ENCODE peak calls at places on chromosomes 7 and 10, in nine cellular contexts. One of them, this sample, is unnamed.

GRCh38 chr7:84060760-84061261 is 133.8 kb downstream of the SEMA3A start:
- DNase-seq in left lung: no peak
- DNase-seq in lower lobe of right lung: no peak
- DNase-seq in cardiac muscle cell: peak; percentile 21
- DNase-seq in Panc1: peak; percentile 28
- DNase-seq in lung: no peak
- DNase-seq in tibial nerve: no peak
- DNase-seq in GM23338: no peak
- DNase-seq in tibial artery: no peak
- DNase-seq in this sample: no peak

GRCh38 chr10:75679546-75679945 is 248.1 kb downstream of the LRMDA start:
- DNase-seq in left lung: no peak
- DNase-seq in lower lobe of right lung: no peak
- DNase-seq in cardiac muscle cell: no peak
- DNase-seq in Panc1: no peak
- DNase-seq in lung: no peak
- DNase-seq in tibial nerve: no peak
- DNase-seq in GM23338: no peak
- DNase-seq in tibial artery: no peak
- DNase-seq in this sample: no peak

GRCh38 chr10:22002531-22003110 is 909 bp downstream of the DNAJC1 start:
- DNase-seq in left lung: no peak
- DNase-seq in lower lobe of right lung: no peak
- DNase-seq in cardiac muscle cell: peak; percentile 76
- DNase-seq in Panc1: no peak
- DNase-seq in lung: no peak
- DNase-seq in tibial nerve: no peak
- DNase-seq in GM23338: peak; percentile 12
- DNase-seq in tibial artery: no peak
- DNase-seq in this sample: no peak

GRCh38 chr10:49228677-49229076 is 40.5 kb upstream of the TMEM273 start:
- DNase-seq in left lung: no peak
- DNase-seq in lower lobe of right lung: no peak
- DNase-seq in cardiac muscle cell: no peak
- DNase-seq in Panc1: no peak
- DNase-seq in lung: no peak
- DNase-seq in tibial nerve: no peak
- DNase-seq in GM23338: no peak
- DNase-seq in tibial artery: no peak
- DNase-seq in this sample: no peak

GRCh38 chr10:127872871-127873600 is 19.7 kb downstream of the CLRN3 start:
- DNase-seq in left lung: no peak
- DNase-seq in lower lobe of right lung: no peak
- DNase-seq in cardiac muscle cell: peak; percentile 34
- DNase-seq in Panc1: no peak
- DNase-seq in lung: no peak
- DNase-seq in tibial nerve: no peak
- DNase-seq in GM23338: no peak
- DNase-seq in tibial artery: no peak
- DNase-seq in this sample: no peak

GRCh38 chr10:132331259-132331955 is 586 bp upstream of the LRRC27 start:
- DNase-seq in left lung: no peak
- DNase-seq in lower lobe of right lung: no peak
- DNase-seq in cardiac muscle cell: no peak
- DNase-seq in Panc1: no peak
- DNase-seq in lung: no peak
- DNase-seq in tibial nerve: no peak
- DNase-seq in GM23338: no peak
- DNase-seq in tibial artery: no peak
- DNase-seq in this sample: no peak

GRCh38 chr7:32659853-32660252 is 164.6 kb downstream of the AVL9 start:
- DNase-seq in left lung: no peak
- DNase-seq in lower lobe of right lung: no peak
- DNase-seq in cardiac muscle cell: no peak
- DNase-seq in Panc1: no peak
- DNase-seq in lung: no peak
- DNase-seq in tibial nerve: no peak
- DNase-seq in GM23338: no peak
- DNase-seq in tibial artery: no peak
- DNase-seq in this sample: no peak

GRCh38 chr10:102752934-102753664 is 9.4 kb downstream of the WBP1L start:
- DNase-seq in left lung: no peak
- DNase-seq in lower lobe of right lung: no peak
- DNase-seq in cardiac muscle cell: peak; percentile 81
- DNase-seq in Panc1: no peak
- DNase-seq in lung: no peak
- DNase-seq in tibial nerve: no peak
- DNase-seq in GM23338: peak; percentile 75
- DNase-seq in tibial artery: peak; percentile 58
- DNase-seq in this sample: no peak

GRCh38 chr7:23530355-23530754 is 1.4 kb downstream of the TRA2A start:
- DNase-seq in left lung: no peak
- DNase-seq in lower lobe of right lung: no peak
- DNase-seq in cardiac muscle cell: peak; percentile 47
- DNase-seq in Panc1: no peak
- DNase-seq in lung: no peak
- DNase-seq in tibial nerve: no peak
- DNase-seq in GM23338: peak; percentile 71
- DNase-seq in tibial artery: no peak
- DNase-seq in this sample: no peak

GRCh38 chr7:127872122-127872521 is 159.1 kb downstream of the LRRC4 start:
- DNase-seq in left lung: no peak
- DNase-seq in lower lobe of right lung: no peak
- DNase-seq in cardiac muscle cell: no peak
- DNase-seq in Panc1: no peak
- DNase-seq in lung: no peak
- DNase-seq in tibial nerve: no peak
- DNase-seq in GM23338: no peak
- DNase-seq in tibial artery: no peak
- DNase-seq in this sample: no peak

GRCh38 chr10:60114765-60115586 is 208.6 kb upstream of the CCDC6 start:
- DNase-seq in left lung: no peak
- DNase-seq in lower lobe of right lung: no peak
- DNase-seq in cardiac muscle cell: peak; percentile 91
- DNase-seq in Panc1: no peak
- DNase-seq in lung: no peak
- DNase-seq in tibial nerve: no peak
- DNase-seq in GM23338: peak; percentile 89
- DNase-seq in tibial artery: no peak
- DNase-seq in this sample: no peak

GRCh38 chr7:7051221-7051877 is 131.0 kb upstream of the C1GALT1 start:
- DNase-seq in left lung: no peak
- DNase-seq in lower lobe of right lung: no peak
- DNase-seq in cardiac muscle cell: peak; percentile 2
- DNase-seq in Panc1: no peak
- DNase-seq in lung: no peak
- DNase-seq in tibial nerve: no peak
- DNase-seq in GM23338: no peak
- DNase-seq in tibial artery: no peak
- DNase-seq in this sample: no peak

GRCh38 chr7:50334341-50334994 is 30.0 kb downstream of the IKZF1 start:
- DNase-seq in left lung: no peak
- DNase-seq in lower lobe of right lung: no peak
- DNase-seq in cardiac muscle cell: no peak
- DNase-seq in Panc1: no peak
- DNase-seq in lung: no peak
- DNase-seq in tibial nerve: no peak
- DNase-seq in GM23338: no peak
- DNase-seq in tibial artery: no peak
- DNase-seq in this sample: no peak

GRCh38 chr7:1466524-1467271 is 7.4 kb upstream of the MICALL2 start:
- DNase-seq in left lung: peak; percentile 76
- DNase-seq in lower lobe of right lung: peak; percentile 78
- DNase-seq in cardiac muscle cell: peak; percentile 53
- DNase-seq in Panc1: no peak
- DNase-seq in lung: peak; percentile 70
- DNase-seq in tibial nerve: peak; percentile 65
- DNase-seq in GM23338: peak; percentile 51
- DNase-seq in tibial artery: peak; percentile 79
- DNase-seq in this sample: peak; percentile 81

GRCh38 chr7:119783799-119784198 is 489.2 kb upstream of the KCND2 start:
- DNase-seq in left lung: no peak
- DNase-seq in lower lobe of right lung: no peak
- DNase-seq in cardiac muscle cell: peak; percentile 68
- DNase-seq in Panc1: no peak
- DNase-seq in lung: no peak
- DNase-seq in tibial nerve: no peak
- DNase-seq in GM23338: no peak
- DNase-seq in tibial artery: no peak
- DNase-seq in this sample: peak; percentile 5

GRCh38 chr10:1141701-1142100 is 85.5 kb downstream of the WDR37 start:
- DNase-seq in left lung: no peak
- DNase-seq in lower lobe of right lung: no peak
- DNase-seq in cardiac muscle cell: no peak
- DNase-seq in Panc1: no peak
- DNase-seq in lung: no peak
- DNase-seq in tibial nerve: no peak
- DNase-seq in GM23338: no peak
- DNase-seq in tibial artery: no peak
- DNase-seq in this sample: no peak

GRCh38 chr10:1141261-1141660 is 85.1 kb downstream of the WDR37 start:
- DNase-seq in left lung: no peak
- DNase-seq in lower lobe of right lung: no peak
- DNase-seq in cardiac muscle cell: no peak
- DNase-seq in Panc1: no peak
- DNase-seq in lung: no peak
- DNase-seq in tibial nerve: no peak
- DNase-seq in GM23338: no peak
- DNase-seq in tibial artery: no peak
- DNase-seq in this sample: no peak

GRCh38 chr10:1137499-1138163 is 81.4 kb downstream of the WDR37 start:
- DNase-seq in left lung: no peak
- DNase-seq in lower lobe of right lung: no peak
- DNase-seq in cardiac muscle cell: no peak
- DNase-seq in Panc1: no peak
- DNase-seq in lung: no peak
- DNase-seq in tibial nerve: no peak
- DNase-seq in GM23338: no peak
- DNase-seq in tibial artery: no peak
- DNase-seq in this sample: no peak

GRCh38 chr10:1136268-1136667 is 80.1 kb downstream of the WDR37 start:
- DNase-seq in left lung: no peak
- DNase-seq in lower lobe of right lung: no peak
- DNase-seq in cardiac muscle cell: no peak
- DNase-seq in Panc1: no peak
- DNase-seq in lung: no peak
- DNase-seq in tibial nerve: no peak
- DNase-seq in GM23338: no peak
- DNase-seq in tibial artery: no peak
- DNase-seq in this sample: no peak

DNA sequence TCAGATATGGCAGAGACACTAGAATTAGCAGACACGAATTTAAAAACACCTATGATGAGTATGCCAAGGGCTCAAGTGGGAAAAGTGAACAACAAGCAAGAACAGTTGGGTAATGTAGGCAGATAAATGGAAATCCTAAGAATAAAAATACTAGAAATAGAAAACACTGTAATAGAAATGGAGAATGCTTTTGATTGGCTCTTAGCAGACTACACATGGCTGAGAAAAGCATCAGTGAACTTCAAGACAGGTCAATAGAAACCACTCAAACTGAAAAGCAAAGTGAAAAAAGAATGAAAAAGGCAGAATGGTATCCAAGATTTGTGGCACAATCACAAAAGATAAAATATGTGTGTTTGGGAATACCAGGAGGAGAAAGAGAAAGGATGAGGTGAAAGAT is 82.3 kb downstream of the WDR37 start:
- DNase-seq in left lung: no peak
- DNase-seq in lower lobe of right lung: no peak
- DNase-seq in cardiac muscle cell: no peak
- DNase-seq in Panc1: no peak
- DNase-seq in lung: no peak
- DNase-seq in tibial nerve: no peak
- DNase-seq in GM23338: no peak
- DNase-seq in tibial artery: no peak
- DNase-seq in this sample: no peak
- H3K4me1 ChIP-seq in left lung: no peaks in the 10 kb centered on the region
- H3K4me1 ChIP-seq in lower lobe of right lung: no peaks in the 10 kb centered on the region
- H3K4me1 ChIP-seq in cardiac muscle cell: no peaks in the 10 kb centered on the region
- H3K4me1 ChIP-seq in Panc1: no peaks in the 10 kb centered on the region
- H3K4me1 ChIP-seq in lung: no peaks in the 10 kb centered on the region
- H3K4me1 ChIP-seq in tibial nerve: no peaks in the 10 kb centered on the region
- H3K4me1 ChIP-seq in GM23338: no peaks in the 10 kb centered on the region
- H3K4me1 ChIP-seq in tibial artery: no peaks in the 10 kb centered on the region
- H3K4me1 ChIP-seq in this sample: no peaks in the 10 kb centered on the region

GRCh38 chr10:91219371-91220193 is 881 bp upstream of the PCGF5 start:
- DNase-seq in left lung: no peak
- DNase-seq in lower lobe of right lung: no peak
- DNase-seq in cardiac muscle cell: no peak
- DNase-seq in Panc1: no peak
- DNase-seq in lung: no peak
- DNase-seq in tibial nerve: no peak
- DNase-seq in GM23338: no peak
- DNase-seq in tibial artery: no peak
- DNase-seq in this sample: no peak
- H3K4me3 ChIP-seq in left lung: peak overlapping the region; percentile 88
- H3K4me3 ChIP-seq in lower lobe of right lung: peak overlapping the region; percentile 86
- H3K4me3 ChIP-seq in cardiac muscle cell: peak overlapping the region; percentile 96
- H3K4me3 ChIP-seq in Panc1: peak overlapping the region; percentile 77
- H3K4me3 ChIP-seq in lung: no peak overlapping the region
- H3K4me3 ChIP-seq in tibial nerve: peak overlapping the region; percentile 84
- H3K4me3 ChIP-seq in GM23338: peak overlapping the region; percentile 82
- H3K4me3 ChIP-seq in tibial artery: peak overlapping the region; percentile 89
- H3K4me3 ChIP-seq in this sample: peak overlapping the region; percentile 91

DNA sequence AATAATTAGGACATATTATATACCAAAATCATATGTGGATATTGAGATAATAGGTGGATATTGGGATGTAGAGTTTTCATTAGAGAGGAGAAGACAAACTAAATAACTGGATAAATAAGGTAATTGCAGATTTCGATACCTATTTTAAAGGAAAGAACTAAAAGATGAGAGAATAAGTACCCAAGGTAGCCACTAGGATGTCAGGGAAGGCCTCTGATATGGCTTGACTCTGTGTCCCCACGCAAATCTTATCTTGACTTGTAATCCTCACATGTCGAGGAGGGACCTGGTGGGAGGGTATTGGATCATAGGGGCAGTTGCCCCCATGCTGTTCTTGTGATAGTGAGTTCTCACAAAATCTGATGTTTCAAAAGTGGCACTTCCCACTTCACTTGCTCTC is 44.7 kb upstream of the TMEM229A start:
- DNase-seq in left lung: no peak
- DNase-seq in lower lobe of right lung: no peak
- DNase-seq in cardiac muscle cell: no peak
- DNase-seq in Panc1: no peak
- DNase-seq in lung: no peak
- DNase-seq in tibial nerve: no peak
- DNase-seq in GM23338: peak; percentile 12
- DNase-seq in tibial artery: no peak
- DNase-seq in this sample: no peak
- TF ChIP-seq CTCF in left lung: no peak
- TF ChIP-seq CTCF in lower lobe of right lung: no peak
- TF ChIP-seq CTCF in cardiac muscle cell: no peak
- TF ChIP-seq CTCF in Panc1: no peak
- TF ChIP-seq CTCF in lung: no peak
- TF ChIP-seq CTCF in tibial nerve: no peak
- TF ChIP-seq CTCF in GM23338: no peak
- TF ChIP-seq CTCF in tibial artery: no peak
- TF ChIP-seq CTCF in this sample: no peak

DNA sequence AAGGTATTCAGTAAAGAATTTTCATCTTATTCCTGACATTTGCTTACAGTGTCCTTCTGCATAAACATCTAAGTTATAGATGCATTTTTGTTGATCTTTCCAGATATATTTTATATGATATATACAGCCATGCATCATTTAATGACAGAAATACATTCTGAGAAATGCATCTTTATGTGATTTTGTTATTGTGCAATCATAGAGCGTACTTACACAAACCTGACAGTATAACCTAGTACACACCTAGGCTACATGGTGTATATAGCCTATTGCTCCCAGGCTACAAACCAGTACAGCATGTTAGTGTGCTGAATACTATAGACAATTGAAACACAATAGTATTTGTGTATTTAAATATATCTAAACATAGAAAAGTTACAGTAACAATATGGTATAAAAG is 642.0 kb downstream of the XPNPEP1 start:
- DNase-seq in left lung: no peak
- DNase-seq in lower lobe of right lung: no peak
- DNase-seq in cardiac muscle cell: no peak
- DNase-seq in Panc1: no peak
- DNase-seq in lung: no peak
- DNase-seq in tibial nerve: no peak
- DNase-seq in GM23338: no peak
- DNase-seq in tibial artery: no peak
- DNase-seq in this sample: no peak
- H3K4me1 ChIP-seq in left lung: no peaks in the 10 kb centered on the region
- H3K4me1 ChIP-seq in lower lobe of right lung: no peaks in the 10 kb centered on the region
- H3K4me1 ChIP-seq in cardiac muscle cell: no peaks in the 10 kb centered on the region
- H3K4me1 ChIP-seq in Panc1: no peaks in the 10 kb centered on the region
- H3K4me1 ChIP-seq in lung: no peaks in the 10 kb centered on the region
- H3K4me1 ChIP-seq in tibial nerve: no peaks in the 10 kb centered on the region
- H3K4me1 ChIP-seq in GM23338: no peaks in the 10 kb centered on the region
- H3K4me1 ChIP-seq in tibial artery: no peaks in the 10 kb centered on the region
- H3K4me1 ChIP-seq in this sample: no peaks in the 10 kb centered on the region

This sample was measured in heart right ventricle.